ENCODE peak calls at places on chromosomes 1 and 21, in nine cellular contexts. D is GM23338, R is heart left ventricle, X is cardiac fibroblast, U is GM20000, G is CD14-positive monocyte, Z is NCI-H1105 treated with DMSO at 0.1 percent for 48 hours, C is mesothelial cell of epicardium, A is GM04503. W is an unnamed sample.

GRCh38 chr1:220879509-220880366 is 495 bp downstream of the HLX start:
- DNase-seq in D (peak), R (peak), X (peak), U (peak), G (no peak), Z (peak), C (no peak), A (no peak), W (no peak)

GRCh38 chr1:163093579-163093978 is 24.4 kb downstream of the RGS4 start:
- DNase-seq in D (no peak), R (no peak), X (no peak), U (no peak), G (no peak), Z (no peak), C (no peak), A (no peak), W (no peak)

GRCh38 chr1:168465942-168466702 is 77.7 kb downstream of the XCL2 start:
- DNase-seq in D (no peak), R (peak), X (peak), U (peak), G (no peak), Z (peak), C (peak), A (no peak), W (no peak)

GRCh38 chr1:104195395-104195794 is 445.7 kb downstream of the AMY1C start:
- DNase-seq in D (no peak), R (no peak), X (peak), U (no peak), G (no peak), Z (no peak), C (no peak), A (no peak), W (no peak)

GRCh38 chr1:78663916-78664315 is 14.3 kb downstream of the IFI44 start:
- DNase-seq in D (no peak), R (no peak), X (no peak), U (no peak), G (no peak), Z (no peak), C (no peak), A (no peak), W (no peak)

GRCh38 chr1:3377166-3377565 is 77.3 kb upstream of the ARHGEF16 start:
- DNase-seq in D (no peak), R (no peak), X (no peak), U (no peak), G (no peak), Z (no peak), C (no peak), A (no peak), W (no peak)

GRCh38 chr1:36328713-36329112 is 5.3 kb upstream of the EVA1B start:
- DNase-seq in D (no peak), R (no peak), X (peak), U (no peak), G (no peak), Z (peak), C (no peak), A (no peak), W (no peak)

GRCh38 chr1:216523449-216524190 is 100.4 kb upstream of the USH2A start:
- DNase-seq in D (no peak), R (no peak), X (peak), U (no peak), G (no peak), Z (no peak), C (no peak), A (no peak), W (no peak)

GRCh38 chr1:158185770-158186705 is 5.3 kb downstream of the CD1D start:
- DNase-seq in D (peak), R (no peak), X (no peak), U (no peak), G (peak), Z (no peak), C (no peak), A (no peak), W (no peak)

GRCh38 chr1:108636876-108637275 is 24.0 kb downstream of the HENMT1 start:
- DNase-seq in D (no peak), R (no peak), X (peak), U (no peak), G (no peak), Z (no peak), C (no peak), A (no peak), W (no peak)

GRCh38 chr21:36753556-36753955 is 54.6 kb downstream of the SIM2 start:
- DNase-seq in D (no peak), R (no peak), X (peak), U (no peak), G (no peak), Z (no peak), C (no peak), A (no peak), W (no peak)

GRCh38 chr1:157163273-157164127 is 25.3 kb upstream of the ETV3 start:
- DNase-seq in D (peak), R (peak), X (peak), U (peak), G (no peak), Z (peak), C (peak), A (no peak), W (peak)

GRCh38 chr21:14880922-14881321 is 183.9 kb downstream of the NRIP1 start:
- DNase-seq in D (no peak), R (no peak), X (peak), U (no peak), G (no peak), Z (no peak), C (no peak), A (no peak), W (no peak)

GRCh38 chr21:46110499-46111192 is 12.7 kb downstream of the COL6A2 start:
- DNase-seq in D (peak), R (peak), X (no peak), U (no peak), G (no peak), Z (no peak), C (no peak), A (no peak), W (peak)

GRCh38 chr21:45036630-45037029 is 37.8 kb upstream of the ADARB1 start:
- DNase-seq in D (no peak), R (no peak), X (no peak), U (no peak), G (no peak), Z (no peak), C (no peak), A (no peak), W (no peak)

GRCh38 chr1:209057083-209057482 is 526.4 kb upstream of the CAMK1G start:
- DNase-seq in D (no peak), R (no peak), X (no peak), U (no peak), G (no peak), Z (no peak), C (no peak), A (no peak), W (no peak)

GRCh38 chr1:197984273-197984672 is 67.1 kb downstream of the LHX9 start:
- DNase-seq in D (no peak), R (no peak), X (peak), U (no peak), G (no peak), Z (no peak), C (no peak), A (no peak), W (no peak)

GRCh38 chr1:45429543-45430159 is 61.3 kb downstream of the TESK2 start:
- DNase-seq in D (no peak), R (no peak), X (no peak), U (no peak), G (no peak), Z (no peak), C (no peak), A (no peak), W (no peak)

GRCh38 chr1:18970762-18971161 is 14.3 kb upstream of the IFFO2 start:
- DNase-seq in D (no peak), R (no peak), X (no peak), U (no peak), G (no peak), Z (no peak), C (no peak), A (no peak), W (no peak)

GRCh38 chr1:115332813-115333608 is 5.0 kb downstream of the NGF start:
- DNase-seq in D (peak), R (no peak), X (peak), U (no peak), G (no peak), Z (no peak), C (no peak), A (peak), W (peak)

GRCh38 chr1:159055181-159055621 is 21.4 kb downstream of the AIM2 start:
- DNase-seq in D (no peak), R (no peak), X (no peak), U (no peak), G (no peak), Z (no peak), C (no peak), A (no peak), W (no peak)

GRCh38 chr1:116538527-116538926 is 32.3 kb downstream of the CD58 start:
- DNase-seq in D (no peak), R (no peak), X (peak), U (peak), G (no peak), Z (no peak), C (no peak), A (peak), W (no peak)

GRCh38 chr1:116735246-116735645 is 19.0 kb upstream of the CD2 start:
- DNase-seq in D (no peak), R (no peak), X (no peak), U (no peak), G (no peak), Z (no peak), C (no peak), A (no peak), W (no peak)

GRCh38 chr1:199279872-199280649 is 641.2 kb downstream of the PTPRC start:
- DNase-seq in D (no peak), R (no peak), X (peak), U (no peak), G (no peak), Z (no peak), C (no peak), A (no peak), W (no peak)

GRCh38 chr1:90359994-90360393 is 357.1 kb downstream of the BARHL2 start:
- DNase-seq in D (no peak), R (no peak), X (no peak), U (no peak), G (no peak), Z (no peak), C (no peak), A (no peak), W (no peak)

GRCh38 chr1:77175230-77175844 is 43.9 kb downstream of the PIGK start:
- DNase-seq in D (peak), R (no peak), X (peak), U (no peak), G (no peak), Z (no peak), C (no peak), A (no peak), W (no peak)

GRCh38 chr1:59570524-59570923 is 244.2 kb upstream of the HOOK1 start:
- DNase-seq in D (no peak), R (no peak), X (peak), U (no peak), G (peak), Z (no peak), C (no peak), A (no peak), W (no peak)

GRCh38 chr1:208101661-208102431 is 142.3 kb downstream of the PLXNA2 start:
- DNase-seq in D (peak), R (no peak), X (peak), U (no peak), G (no peak), Z (peak), C (no peak), A (no peak), W (peak)

GRCh38 chr21:26079376-26079775 is 91.2 kb downstream of the APP start:
- DNase-seq in D (no peak), R (no peak), X (peak), U (no peak), G (no peak), Z (no peak), C (no peak), A (no peak), W (no peak)

GRCh38 chr1:202045699-202046098 is 35.3 kb downstream of the ELF3 start:
- DNase-seq in D (no peak), R (no peak), X (no peak), U (no peak), G (no peak), Z (peak), C (no peak), A (no peak), W (no peak)

GRCh38 chr21:33855190-33855589 is 60.4 kb downstream of the ATP5PO start:
- DNase-seq in D (peak), R (no peak), X (no peak), U (no peak), G (no peak), Z (no peak), C (no peak), A (no peak), W (peak)

GRCh38 chr1:37453647-37454046 is 20.7 kb upstream of the ZC3H12A start:
- DNase-seq in D (no peak), R (no peak), X (peak), U (no peak), G (no peak), Z (no peak), C (no peak), A (no peak), W (no peak)

GRCh38 chr1:19450811-19451564 is 34.4 kb downstream of the CAPZB start:
- DNase-seq in D (no peak), R (no peak), X (peak), U (no peak), G (no peak), Z (no peak), C (no peak), A (peak), W (no peak)

GRCh38 chr1:85240174-85240601 is 19.3 kb downstream of the C1orf52 start:
- DNase-seq in D (peak), R (no peak), X (peak), U (peak), G (no peak), Z (peak), C (no peak), A (no peak), W (no peak)

GRCh38 chr1:164261691-164262240 is 297.2 kb upstream of the PBX1 start:
- DNase-seq in D (no peak), R (no peak), X (no peak), U (no peak), G (no peak), Z (no peak), C (no peak), A (no peak), W (no peak)

GRCh38 chr1:223662943-223663342 is 2.6 kb downstream of the CAPN8 start:
- DNase-seq in D (no peak), R (no peak), X (no peak), U (no peak), G (no peak), Z (no peak), C (no peak), A (no peak), W (no peak)

GRCh38 chr1:71351438-71351837 is 270.6 kb upstream of the ZRANB2 start:
- DNase-seq in D (no peak), R (no peak), X (peak), U (no peak), G (no peak), Z (no peak), C (no peak), A (peak), W (no peak)

GRCh38 chr1:25501235-25502058 is 42.0 kb upstream of the LDLRAP1 start:
- DNase-seq in D (peak), R (no peak), X (peak), U (no peak), G (no peak), Z (no peak), C (no peak), A (peak), W (no peak)

GRCh38 chr1:6414443-6414844 is 5.3 kb downstream of the HES2 start:
- DNase-seq in D (peak), R (no peak), X (peak), U (peak), G (no peak), Z (no peak), C (no peak), A (no peak), W (no peak)

GRCh38 chr1:110899458-110899843 is 26.5 kb downstream of the CD53 start:
- DNase-seq in D (no peak), R (no peak), X (no peak), U (no peak), G (no peak), Z (no peak), C (no peak), A (no peak), W (no peak)